ENCODE peak calls at places on chromosomes 4 and X, in five cellular contexts. One of them, this sample, is unnamed.

GRCh38 chr4:38889143-38889542 is 21.5 kb downstream of the FAM114A1 start:
- DNase-seq in HepG2: peak; percentile 74
- DNase-seq in stomach: no peak
- DNase-seq in suprapubic skin: no peak
- DNase-seq in ovary: no peak
- DNase-seq in this sample: no peak

GRCh38 chr4:6298852-6299251 is 29.2 kb downstream of the WFS1 start:
- DNase-seq in ovary: no peak
- DNase-seq in HepG2: no peak
- DNase-seq in stomach: no peak
- DNase-seq in suprapubic skin: no peak
- DNase-seq in this sample: no peak

GRCh38 chr4:75708218-75708691 is 16.1 kb upstream of the USO1 start:
- DNase-seq in suprapubic skin: no peak
- DNase-seq in ovary: no peak
- DNase-seq in HepG2: peak; percentile 43
- DNase-seq in stomach: no peak
- DNase-seq in this sample: no peak

GRCh38 chr4:167587361-167587760 is 353.1 kb upstream of the SPOCK3 start:
- DNase-seq in stomach: no peak
- DNase-seq in HepG2: no peak
- DNase-seq in suprapubic skin: no peak
- DNase-seq in ovary: no peak
- DNase-seq in this sample: no peak

GRCh38 chrX:31931225-31931624 is 859.4 kb upstream of the FTHL17 start:
- DNase-seq in ovary: no peak
- DNase-seq in stomach: no peak
- DNase-seq in HepG2: no peak
- DNase-seq in suprapubic skin: no peak
- DNase-seq in this sample: no peak

GRCh38 chr4:5921578-5921977 is 28.7 kb upstream of the CRMP1 start:
- DNase-seq in ovary: no peak
- DNase-seq in stomach: no peak
- DNase-seq in suprapubic skin: no peak
- DNase-seq in HepG2: no peak
- DNase-seq in this sample: no peak

GRCh38 chr4:140326395-140326993 is 47.0 kb upstream of the SCOC start:
- DNase-seq in HepG2: peak; percentile 15
- DNase-seq in ovary: no peak
- DNase-seq in stomach: no peak
- DNase-seq in suprapubic skin: no peak
- DNase-seq in this sample: peak; percentile 40

GRCh38 chr4:144723471-144723870 is 77.5 kb downstream of the HHIP start:
- DNase-seq in stomach: no peak
- DNase-seq in suprapubic skin: no peak
- DNase-seq in ovary: no peak
- DNase-seq in HepG2: no peak
- DNase-seq in this sample: no peak

GRCh38 chr4:7842384-7843279 is 97.0 kb downstream of the AFAP1 start:
- DNase-seq in HepG2: no peak
- DNase-seq in stomach: no peak
- DNase-seq in ovary: peak; percentile 71
- DNase-seq in suprapubic skin: no peak
- DNase-seq in this sample: no peak

GRCh38 chr4:113587156-113587555 is 174.4 kb downstream of the CAMK2D start:
- DNase-seq in HepG2: no peak
- DNase-seq in ovary: no peak
- DNase-seq in stomach: no peak
- DNase-seq in suprapubic skin: no peak
- DNase-seq in this sample: no peak

GRCh38 chr4:71832049-71832448 is 48.2 kb upstream of the GC start:
- DNase-seq in suprapubic skin: no peak
- DNase-seq in stomach: no peak
- DNase-seq in HepG2: no peak
- DNase-seq in ovary: no peak
- DNase-seq in this sample: no peak

GRCh38 chr4:102339018-102339417 is 6.3 kb downstream of the SLC39A8 start:
- DNase-seq in ovary: no peak
- DNase-seq in suprapubic skin: no peak
- DNase-seq in stomach: no peak
- DNase-seq in HepG2: no peak
- DNase-seq in this sample: no peak

GRCh38 chr4:14560577-14560976 is 441.7 kb upstream of the CPEB2 start:
- DNase-seq in suprapubic skin: no peak
- DNase-seq in ovary: no peak
- DNase-seq in stomach: no peak
- DNase-seq in HepG2: no peak
- DNase-seq in this sample: no peak

GRCh38 chr4:173289351-173289725 is 44.8 kb downstream of the HMGB2 start:
- DNase-seq in stomach: no peak
- DNase-seq in suprapubic skin: no peak
- DNase-seq in ovary: no peak
- DNase-seq in HepG2: no peak
- DNase-seq in this sample: no peak

GRCh38 chrX:34903316-34903715 is 39.3 kb upstream of the FAM47B start:
- DNase-seq in ovary: no peak
- DNase-seq in stomach: no peak
- DNase-seq in HepG2: no peak
- DNase-seq in suprapubic skin: no peak
- DNase-seq in this sample: no peak

GRCh38 chrX:108696690-108697089 is 39.7 kb downstream of the IRS4 start:
- DNase-seq in HepG2: no peak
- DNase-seq in suprapubic skin: no peak
- DNase-seq in stomach: no peak
- DNase-seq in ovary: no peak
- DNase-seq in this sample: no peak

GRCh38 chr4:177163532-177163931 is 146.1 kb upstream of the NEIL3 start:
- DNase-seq in stomach: no peak
- DNase-seq in suprapubic skin: no peak
- DNase-seq in ovary: no peak
- DNase-seq in HepG2: no peak
- DNase-seq in this sample: no peak

GRCh38 chr4:72942565-72942964 is 127.0 kb downstream of the COX18 start:
- DNase-seq in ovary: no peak
- DNase-seq in suprapubic skin: no peak
- DNase-seq in HepG2: no peak
- DNase-seq in stomach: no peak
- DNase-seq in this sample: no peak

GRCh38 chr4:139833131-139833930 is 167.7 kb downstream of the MGST2 start:
- DNase-seq in suprapubic skin: no peak
- DNase-seq in ovary: no peak
- DNase-seq in stomach: no peak
- DNase-seq in HepG2: no peak
- DNase-seq in this sample: no peak

GRCh38 chr4:27467351-27467750 is 606.7 kb downstream of the STIM2 start:
- DNase-seq in ovary: no peak
- DNase-seq in stomach: no peak
- DNase-seq in suprapubic skin: no peak
- DNase-seq in HepG2: no peak
- DNase-seq in this sample: no peak

GRCh38 chr4:7348946-7349900 is 85.5 kb downstream of the PSAPL1 start:
- DNase-seq in ovary: no peak
- DNase-seq in stomach: no peak
- DNase-seq in HepG2: no peak
- DNase-seq in suprapubic skin: no peak
- DNase-seq in this sample: no peak

GRCh38 chr4:111494971-111495370 is 650.3 kb upstream of the FAM241A start:
- DNase-seq in ovary: no peak
- DNase-seq in stomach: no peak
- DNase-seq in suprapubic skin: no peak
- DNase-seq in HepG2: no peak
- DNase-seq in this sample: no peak

GRCh38 chr4:17066972-17067371 is 168.5 kb upstream of the LDB2 start:
- DNase-seq in HepG2: no peak
- DNase-seq in ovary: no peak
- DNase-seq in stomach: no peak
- DNase-seq in suprapubic skin: no peak
- DNase-seq in this sample: no peak

GRCh38 chrX:7100022-7100421 is 47.5 kb upstream of the STS start:
- DNase-seq in suprapubic skin: no peak
- DNase-seq in ovary: no peak
- DNase-seq in HepG2: no peak
- DNase-seq in stomach: no peak
- DNase-seq in this sample: no peak

GRCh38 chrX:100880368-100880767 is 6.2 kb upstream of the NOX1 start:
- DNase-seq in HepG2: no peak
- DNase-seq in ovary: no peak
- DNase-seq in suprapubic skin: no peak
- DNase-seq in stomach: no peak
- DNase-seq in this sample: no peak

GRCh38 chrX:109967151-109967550 is 35.8 kb upstream of the TMEM164 start:
- DNase-seq in stomach: no peak
- DNase-seq in ovary: no peak
- DNase-seq in HepG2: no peak
- DNase-seq in suprapubic skin: no peak
- DNase-seq in this sample: no peak

GRCh38 chr4:17781072-17781830 is at the start of gene FAM184B:
- DNase-seq in HepG2: no peak
- DNase-seq in suprapubic skin: no peak
- DNase-seq in ovary: no peak
- DNase-seq in stomach: no peak
- DNase-seq in this sample: no peak

GRCh38 chrX:153769865-153770605 is 6.0 kb downstream of the PLXNB3 start:
- DNase-seq in HepG2: no peak
- DNase-seq in ovary: peak; percentile 16
- DNase-seq in suprapubic skin: no peak
- DNase-seq in stomach: no peak
- DNase-seq in this sample: no peak

GRCh38 chr4:71126719-71127118 is 133.3 kb downstream of the DCK start:
- DNase-seq in suprapubic skin: no peak
- DNase-seq in HepG2: peak; percentile 38
- DNase-seq in ovary: no peak
- DNase-seq in stomach: no peak
- DNase-seq in this sample: no peak

GRCh38 chr4:20698382-20698781 is 1.9 kb upstream of the PACRGL start:
- DNase-seq in ovary: no peak
- DNase-seq in suprapubic skin: no peak
- DNase-seq in HepG2: no peak
- DNase-seq in stomach: no peak
- DNase-seq in this sample: no peak

GRCh38 chr4:138113819-138114415 is 128.2 kb downstream of the SLC7A11 start:
- DNase-seq in HepG2: peak; percentile 33
- DNase-seq in ovary: no peak
- DNase-seq in stomach: no peak
- DNase-seq in suprapubic skin: no peak
- DNase-seq in this sample: no peak

GRCh38 chr4:139014391-139015268 is 951 bp upstream of the NOCT start:
- DNase-seq in stomach: no peak
- DNase-seq in HepG2: peak; percentile 64
- DNase-seq in ovary: no peak
- DNase-seq in suprapubic skin: no peak
- DNase-seq in this sample: peak; percentile 24

GRCh38 chr4:147488551-147488950 is 7.7 kb downstream of the EDNRA start:
- DNase-seq in ovary: no peak
- DNase-seq in HepG2: no peak
- DNase-seq in suprapubic skin: no peak
- DNase-seq in stomach: no peak
- DNase-seq in this sample: no peak

GRCh38 chr4:170090667-170091052 is 904 bp upstream of the AADAT start:
- DNase-seq in HepG2: no peak
- DNase-seq in ovary: no peak
- DNase-seq in suprapubic skin: no peak
- DNase-seq in stomach: no peak
- DNase-seq in this sample: no peak

GRCh38 chr4:11949355-11949754 is 520.7 kb upstream of the HS3ST1 start:
- DNase-seq in HepG2: no peak
- DNase-seq in stomach: no peak
- DNase-seq in suprapubic skin: no peak
- DNase-seq in ovary: no peak
- DNase-seq in this sample: no peak

GRCh38 chr4:58808817-58809216 is 1698.6 kb upstream of the IGFBP7 start:
- DNase-seq in stomach: no peak
- DNase-seq in suprapubic skin: no peak
- DNase-seq in ovary: no peak
- DNase-seq in HepG2: no peak
- DNase-seq in this sample: no peak

GRCh38 chr4:58807843-58808605 is 1697.8 kb upstream of the IGFBP7 start:
- DNase-seq in stomach: no peak
- DNase-seq in suprapubic skin: no peak
- DNase-seq in ovary: no peak
- DNase-seq in HepG2: no peak
- DNase-seq in this sample: no peak

GRCh38 chr4:58809366-58809765 is 1699.2 kb upstream of the IGFBP7 start:
- DNase-seq in stomach: no peak
- DNase-seq in ovary: no peak
- DNase-seq in suprapubic skin: no peak
- DNase-seq in HepG2: no peak
- DNase-seq in this sample: no peak

GRCh38 chr4:58809948-58810347 is 1699.8 kb upstream of the IGFBP7 start:
- DNase-seq in ovary: no peak
- DNase-seq in stomach: no peak
- DNase-seq in HepG2: no peak
- DNase-seq in suprapubic skin: no peak
- DNase-seq in this sample: no peak
- TF ChIP-seq EP300 in ovary: no peak
- TF ChIP-seq EP300 in stomach: no peak
- TF ChIP-seq EP300 in HepG2: no peak
- TF ChIP-seq EP300 in suprapubic skin: no peak
- TF ChIP-seq EP300 in this sample: no peak

GRCh38 chr4:36168127-36168898 is 76.0 kb downstream of the ARAP2 start:
- DNase-seq in ovary: no peak
- DNase-seq in suprapubic skin: no peak
- DNase-seq in HepG2: no peak
- DNase-seq in stomach: no peak
- DNase-seq in this sample: no peak
- H3K27ac ChIP-seq in ovary: no peak overlapping the region
- H3K27ac ChIP-seq in suprapubic skin: no peak overlapping the region
- H3K27ac ChIP-seq in HepG2: no peak overlapping the region
- H3K27ac ChIP-seq in stomach: no peak overlapping the region
- H3K27ac ChIP-seq in this sample: no peak overlapping the region

GRCh38 chr4:159764343-159764952 is 661.6 kb downstream of the RAPGEF2 start:
- DNase-seq in ovary: no peak
- DNase-seq in suprapubic skin: no peak
- DNase-seq in HepG2: peak; percentile 31
- DNase-seq in stomach: no peak
- DNase-seq in this sample: peak; percentile 33

GRCh38 chr4:159762672-159763071 is 659.8 kb downstream of the RAPGEF2 start:
- DNase-seq in stomach: no peak
- DNase-seq in suprapubic skin: no peak
- DNase-seq in ovary: no peak
- DNase-seq in HepG2: no peak
- DNase-seq in this sample: no peak

GRCh38 chr4:159768011-159768410 is 665.1 kb downstream of the RAPGEF2 start:
- DNase-seq in HepG2: no peak
- DNase-seq in stomach: no peak
- DNase-seq in ovary: no peak
- DNase-seq in suprapubic skin: no peak
- DNase-seq in this sample: no peak

GRCh38 chr4:159765402-159765801 is 662.5 kb downstream of the RAPGEF2 start:
- DNase-seq in stomach: no peak
- DNase-seq in ovary: no peak
- DNase-seq in HepG2: no peak
- DNase-seq in suprapubic skin: no peak
- DNase-seq in this sample: no peak

GRCh38 chr4:159766241-159766640 is 663.4 kb downstream of the RAPGEF2 start:
- DNase-seq in ovary: no peak
- DNase-seq in HepG2: peak; percentile 1
- DNase-seq in stomach: no peak
- DNase-seq in suprapubic skin: no peak
- DNase-seq in this sample: no peak
- TF ChIP-seq POLR2A in ovary: no peak
- TF ChIP-seq POLR2A in HepG2: no peak
- TF ChIP-seq POLR2A in stomach: no peak
- TF ChIP-seq POLR2A in suprapubic skin: no peak
- TF ChIP-seq POLR2A in this sample: no peak

GRCh38 chrX:130268500-130269170 is at the start of gene ZNF280C:
- DNase-seq in HepG2: peak; percentile 75
- DNase-seq in stomach: peak; percentile 89
- DNase-seq in suprapubic skin: peak; percentile 89
- DNase-seq in ovary: peak; percentile 83
- DNase-seq in this sample: peak; percentile 49
- TF ChIP-seq EP300 in HepG2: no peak
- TF ChIP-seq EP300 in stomach: no peak
- TF ChIP-seq EP300 in suprapubic skin: no peak
- TF ChIP-seq EP300 in ovary: no peak
- TF ChIP-seq EP300 in this sample: peak; percentile 59

This sample was measured in tibial nerve.